ENCODE peak calls at places on chromosomes 11 and 22, in ten cellular contexts. J, M, K, O, G, L, I, U, B and Z are unnamed samples.

GRCh38 chr22:38523479-38523878 is 17.4 kb upstream of the DDX17 start:
- DNase-seq in J (no peak), M (no peak), K (no peak), O (no peak), G (no peak), L (no peak), I (no peak), U (no peak), B (no peak), Z (no peak)

GRCh38 chr11:70603064-70603755 is 204.9 kb downstream of the CTTN start:
- DNase-seq in J (no peak), M (no peak), K (no peak), O (no peak), G (no peak), L (no peak), I (no peak), U (no peak), B (no peak), Z (no peak)

GRCh38 chr11:23564370-23564769 is 704.1 kb upstream of the CCDC179 start:
- DNase-seq in J (no peak), M (no peak), K (no peak), O (no peak), G (no peak), L (no peak), I (no peak), U (no peak), B (no peak), Z (no peak)

GRCh38 chr11:71101606-71102005 is 150.8 kb downstream of the SHANK2 start:
- DNase-seq in J (no peak), M (no peak), K (no peak), O (no peak), G (no peak), L (no peak), I (no peak), U (no peak), B (no peak), Z (no peak)

GRCh38 chr11:74636633-74637184 is 44.3 kb downstream of the POLD3 start:
- DNase-seq in J (no peak), M (no peak), K (no peak), O (peak; percentile 58), G (no peak), L (no peak), I (no peak), U (no peak), B (no peak), Z (peak; percentile 71)

GRCh38 chr11:70016666-70017347 is 61.3 kb upstream of the ANO1 start:
- DNase-seq in J (no peak), M (no peak), K (no peak), O (peak; percentile 36), G (no peak), L (no peak), I (no peak), U (no peak), B (no peak), Z (peak; percentile 94)

GRCh38 chr11:133403900-133404299 is 128.4 kb downstream of the OPCML start:
- DNase-seq in J (no peak), M (no peak), K (no peak), O (no peak), G (no peak), L (no peak), I (no peak), U (no peak), B (no peak), Z (no peak)

GRCh38 chr11:126165366-126166156 is 45.9 kb downstream of the RPUSD4 start:
- DNase-seq in J (no peak), M (no peak), K (no peak), O (no peak), G (peak; percentile 61), L (no peak), I (no peak), U (no peak), B (no peak), Z (no peak)

GRCh38 chr11:44051171-44051570 is 3.4 kb downstream of the ACCSL start:
- DNase-seq in J (no peak), M (no peak), K (no peak), O (no peak), G (no peak), L (no peak), I (peak; percentile 11), U (peak; percentile 22), B (no peak), Z (no peak)